ENCODE peak calls at places on chromosomes 5 and 9, in nine cellular contexts. W is astrocyte of the spinal cord, E is ovary, Y is mucosa of descending colon, C is IMR-90, G is neural progenitor cell, Z is H7, Q is kidney, T is foreskin fibroblast. P is an unnamed sample.

GRCh38 chr5:168851902-168852321 is 272.7 kb upstream of the PANK3 start:
- DNase-seq in C (no peak), E (no peak), Y (peak), Q (no peak), T (no peak), Z (no peak), W (peak), G (no peak), P (peak)

GRCh38 chr5:157562111-157562581 is 13.4 kb downstream of the ADAM19 start:
- DNase-seq in Q (no peak), E (no peak), Y (no peak), G (no peak), Z (peak), C (peak), W (peak), T (no peak), P (no peak)

GRCh38 chr5:173574983-173575382 is 41.5 kb downstream of the BOD1 start:
- DNase-seq in Z (no peak), C (no peak), Q (no peak), Y (no peak), T (no peak), G (no peak), W (no peak), E (no peak), P (no peak)

GRCh38 chr5:98454904-98455303 is 318.6 kb upstream of the RGMB start:
- DNase-seq in C (peak), Q (no peak), W (peak), T (peak), Y (peak), Z (no peak), G (no peak), E (no peak), P (no peak)

GRCh38 chr9:75892168-75892901 is 1.9 kb downstream of the PCSK5 start:
- DNase-seq in C (no peak), Z (peak), Y (peak), W (peak), T (peak), E (peak), G (peak), Q (no peak), P (no peak)

GRCh38 chr9:84070590-84070989 is 90.0 kb downstream of the RMI1 start:
- DNase-seq in G (no peak), E (no peak), Y (no peak), Q (no peak), T (no peak), W (no peak), Z (no peak), C (no peak), P (no peak)

GRCh38 chr5:72597456-72597948 is 90.3 kb upstream of the ZNF366 start:
- DNase-seq in E (no peak), T (peak), Q (no peak), Y (no peak), W (peak), C (peak), G (no peak), Z (no peak), P (no peak)

GRCh38 chr5:150044334-150044681 is 42.0 kb downstream of the CSF1R start:
- DNase-seq in W (peak), Y (peak), Q (no peak), G (no peak), T (peak), C (peak), Z (no peak), E (no peak), P (no peak)

GRCh38 chr5:91584352-91584751 is 201.2 kb upstream of the ARRDC3 start:
- DNase-seq in E (no peak), T (no peak), C (no peak), Y (no peak), W (no peak), Z (no peak), Q (no peak), G (no peak), P (no peak)

GRCh38 chr5:104265531-104266130 is 703.0 kb upstream of the NUDT12 start:
- DNase-seq in Q (no peak), E (no peak), Z (peak), C (no peak), G (peak), Y (no peak), W (no peak), T (no peak), P (no peak)

GRCh38 chr5:157718529-157718928 is 12.7 kb upstream of the THG1L start:
- DNase-seq in C (peak), Y (peak), W (peak), T (peak), G (peak), Q (no peak), E (no peak), Z (peak), P (peak)

GRCh38 chr9:126303488-126303887 is 23.1 kb upstream of the MVB12B start:
- DNase-seq in Y (no peak), T (no peak), Q (no peak), C (no peak), Z (peak), G (no peak), W (peak), E (no peak), P (no peak)

GRCh38 chr5:124309241-124309977 is 437.0 kb downstream of the ZNF608 start:
- DNase-seq in E (no peak), W (no peak), Z (peak), G (peak), Y (no peak), C (no peak), Q (no peak), T (no peak), P (no peak)

GRCh38 chr9:137152844-137153405 is 14.0 kb downstream of the GRIN1 start:
- DNase-seq in W (no peak), Z (no peak), Q (no peak), T (no peak), G (no peak), E (no peak), C (no peak), Y (no peak), P (no peak)
- H3K4me3 ChIP-seq in W (no peak), Z (no peak), Q (no peak), T (no peak), G (no peak), E (no peak), C (no peak), Y (no peak), P (no peak)

GRCh38 chr5:141737485-141737884 is 55.5 kb upstream of the ARAP3 start:
- DNase-seq in T (no peak), Q (no peak), W (no peak), Y (no peak), G (no peak), E (no peak), C (no peak), Z (no peak), P (no peak)
- H3K4me3 ChIP-seq in T (no peak), Q (no peak), W (no peak), Y (no peak), G (no peak), E (no peak), C (no peak), Z (no peak), P (no peak)

GRCh38 chr5:81753429-81753828 is 2.5 kb upstream of the SSBP2 start:
- DNase-seq in T (no peak), E (no peak), W (no peak), C (no peak), Y (no peak), Q (no peak), Z (no peak), G (no peak), P (no peak)
- H3K4me3 ChIP-seq in T (no peak), E (no peak), W (no peak), C (no peak), Y (no peak), Q (no peak), Z (no peak), G (no peak), P (no peak)

GRCh38 chr9:120931278-120932085 is 4.9 kb upstream of the TRAF1 start:
- DNase-seq in C (peak), Q (no peak), T (peak), E (peak), W (peak), G (no peak), Y (peak), Z (no peak), P (peak)
- H3K4me3 ChIP-seq in C (no peak), Q (no peak), T (no peak), E (no peak), W (no peak), G (no peak), Y (no peak), Z (no peak), P (no peak)

GRCh38 chr9:137075275-137075775 is 2.0 kb upstream of the UAP1L1 start:
- DNase-seq in E (no peak), C (no peak), W (no peak), Y (no peak), Q (no peak), G (no peak), T (no peak), Z (no peak), P (no peak)

GRCh38 chr9:137074657-137075274 is 2.6 kb upstream of the UAP1L1 start:
- DNase-seq in G (no peak), E (no peak), Y (no peak), Q (peak), W (no peak), T (no peak), Z (no peak), C (no peak), P (no peak)

GRCh38 chr9:137077758-137078693 is 709 bp downstream of the UAP1L1 start:
- DNase-seq in C (no peak), Q (peak), E (no peak), T (peak), W (no peak), Y (peak), Z (peak), G (peak), P (no peak)

GRCh38 chr9:137077010-137077747 is at the start of gene UAP1L1:
- DNase-seq in Q (peak), W (no peak), Z (peak), Y (peak), G (peak), T (peak), C (peak), E (no peak), P (no peak)

GRCh38 chr9:137076636-137077009 is 694 bp upstream of the UAP1L1 start:
- DNase-seq in W (no peak), Y (no peak), E (no peak), Z (peak), Q (peak), T (no peak), G (no peak), C (no peak), P (no peak)
- H3K4me3 ChIP-seq in W (no peak), Y (no peak), E (no peak), Z (peak), Q (no peak), T (peak), G (no peak), C (peak), P (no peak)

GRCh38 chr9:36137392-36138004 is 965 bp downstream of the GLIPR2 start:
- DNase-seq in W (no peak), Y (no peak), G (peak), Z (peak), E (no peak), Q (no peak), C (peak), T (peak), P (no peak)
- H3K4me3 ChIP-seq in W (peak), Y (peak), G (peak), Z (peak), E (peak), Q (peak), C (peak), T (peak), P (peak)

DNA sequence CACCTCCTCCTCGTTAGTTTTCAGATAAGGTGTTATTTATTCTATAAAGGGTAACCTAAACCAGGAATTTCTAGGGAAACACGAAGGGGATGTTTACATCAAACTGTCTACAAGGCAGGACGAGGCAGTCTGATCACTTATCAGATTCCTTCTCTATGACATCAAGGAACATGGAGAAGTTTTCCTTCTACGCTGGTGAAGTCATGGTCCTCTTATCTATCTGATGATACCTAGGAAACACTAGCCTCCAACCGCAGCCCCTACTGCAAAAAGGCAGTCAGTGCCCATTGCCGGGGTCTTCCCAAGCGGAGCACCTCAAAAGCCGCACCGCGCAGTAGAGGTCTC is 1.5 kb downstream of the MPDZ start:
- DNase-seq in G (no peak), C (peak), W (no peak), E (no peak), Q (no peak), T (no peak), Z (no peak), Y (peak), P (no peak)
- H3K4me3 ChIP-seq in G (peak), C (peak), W (peak), E (peak), Q (peak), T (peak), Z (peak), Y (no peak), P (no peak)

DNA sequence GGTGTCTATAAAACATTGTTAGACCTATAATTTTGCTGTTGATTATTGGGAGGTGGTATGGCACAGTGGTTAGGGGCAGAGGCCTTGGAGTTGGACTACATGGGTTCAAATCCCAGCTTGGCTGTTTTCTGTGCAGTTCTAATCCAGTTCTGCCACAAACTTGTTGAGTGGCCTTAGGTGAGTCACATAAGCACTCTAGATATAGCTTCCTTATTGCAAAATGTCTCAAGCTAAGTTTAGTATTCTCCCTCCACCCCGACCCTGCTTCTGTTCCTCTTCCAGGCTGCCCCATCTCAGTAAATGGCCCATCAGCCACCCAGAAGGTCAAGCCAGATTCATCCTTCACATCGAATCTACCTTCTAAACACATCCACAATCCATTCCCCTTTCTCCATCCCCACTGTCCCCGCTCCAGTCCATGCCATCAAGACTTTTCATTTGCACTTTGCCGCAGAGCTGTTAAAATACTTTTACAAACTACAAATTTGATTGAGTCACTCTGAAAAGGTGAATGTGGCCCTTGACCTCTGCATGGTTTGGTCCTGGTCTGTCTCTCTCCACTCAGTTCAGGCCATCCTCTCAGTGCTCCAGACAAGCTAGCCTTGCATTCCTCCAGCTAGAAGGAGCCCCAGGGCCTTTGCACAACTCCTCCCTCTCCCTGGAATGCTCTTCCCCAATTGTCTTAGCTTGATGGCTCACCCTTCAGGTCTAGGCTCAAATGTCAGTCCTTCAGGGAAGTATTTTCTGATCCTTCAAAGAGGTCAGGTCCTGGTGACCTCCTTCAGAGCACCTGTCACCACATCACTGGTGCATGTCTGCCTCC is 10.0 kb upstream of the HDHD3 start:
- DNase-seq in T (no peak), C (no peak), G (no peak), E (no peak), Y (peak), W (no peak), Z (no peak), Q (no peak), P (no peak)
- H3K4me3 ChIP-seq in T (no peak), C (no peak), G (no peak), E (no peak), Y (no peak), W (no peak), Z (no peak), Q (peak), P (no peak)

DNA sequence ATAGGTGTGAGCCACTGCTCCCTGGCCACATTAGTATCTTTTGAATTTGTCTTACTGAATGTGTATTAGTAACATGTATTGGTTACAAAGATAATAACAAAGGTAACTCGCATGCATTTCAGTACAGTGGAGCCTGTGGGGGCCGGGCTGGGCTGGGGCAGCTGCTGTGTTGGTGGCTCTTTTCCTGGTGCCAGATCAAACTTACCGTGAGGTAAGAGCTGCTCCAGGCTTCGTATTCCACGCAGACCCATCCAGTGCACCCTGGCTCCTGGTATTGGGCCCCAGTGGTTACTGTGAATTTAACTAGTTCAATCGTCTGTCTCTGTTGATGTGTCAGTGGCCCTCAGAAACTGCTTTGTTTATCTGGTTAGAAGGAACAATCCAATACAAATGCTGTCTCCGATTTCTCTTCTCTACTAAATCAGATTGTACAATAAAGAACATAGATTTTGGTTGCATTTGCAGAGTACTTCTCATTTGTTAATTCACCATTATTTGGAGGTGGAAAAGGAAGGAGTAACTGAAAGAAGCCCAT is 15.6 kb downstream of the PRRC2B start:
- DNase-seq in W (no peak), G (no peak), Y (no peak), E (no peak), T (no peak), Q (no peak), Z (peak), C (no peak), P (no peak)
- H3K4me3 ChIP-seq in W (no peak), G (no peak), Y (no peak), E (no peak), T (no peak), Q (no peak), Z (no peak), C (no peak), P (peak)

P was measured in Jurkat, Clone E6-1.